ENCODE peak calls at places on chromosomes 4 and X, in seven cellular contexts. E is lower lobe of right lung, S is tibial artery, Z is brain microvascular endothelial cell, Y is upper lobe of right lung, O is stomach, D is substantia nigra. V is an unnamed sample.

GRCh38 chr4:15676899-15677298 is 4.7 kb upstream of the FAM200B start:
- DNase-seq in Y (no peak), E (no peak), O (no peak), S (no peak), D (no peak), Z (no peak), V (no peak)

GRCh38 chr4:108586778-108587177 is 33.6 kb upstream of the RPL34 start:
- DNase-seq in S (no peak), E (no peak), D (no peak), Y (no peak), Z (no peak), O (no peak), V (no peak)

GRCh38 chr4:155248002-155248896 is 39.8 kb downstream of the NPY2R start:
- DNase-seq in Y (no peak), D (no peak), Z (no peak), E (no peak), O (no peak), S (no peak), V (no peak)

GRCh38 chr4:82529322-82529721 is 32.5 kb downstream of the TMEM150C start:
- DNase-seq in O (no peak), E (no peak), Z (no peak), D (no peak), S (no peak), Y (no peak), V (no peak)

GRCh38 chr4:32429151-32429550 is 1709.0 kb downstream of the PCDH7 start:
- DNase-seq in O (no peak), S (no peak), Z (no peak), Y (no peak), E (no peak), D (no peak), V (no peak)

GRCh38 chrX:11908371-11908770 is 150.3 kb downstream of the MSL3 start:
- DNase-seq in S (no peak), O (no peak), Y (no peak), Z (peak; percentile 9), D (no peak), E (no peak), V (no peak)

GRCh38 chr4:165927366-165927765 is 54.3 kb downstream of the TLL1 start:
- DNase-seq in Y (no peak), O (no peak), S (no peak), D (no peak), Z (no peak), E (no peak), V (no peak)

GRCh38 chrX:22666441-22666840 is 333.3 kb upstream of the DDX53 start:
- DNase-seq in Z (peak; percentile 25), E (no peak), Y (no peak), O (no peak), D (peak; percentile 9), S (no peak), V (no peak)

GRCh38 chr4:158766419-158767044 is 2.3 kb upstream of the FNIP2 start:
- DNase-seq in E (no peak), O (no peak), Y (no peak), S (no peak), D (no peak), Z (no peak), V (no peak)

GRCh38 chr4:2827071-2827873 is 16.4 kb upstream of the ADD1 start:
- DNase-seq in S (no peak), E (peak; percentile 31), O (no peak), D (no peak), Y (no peak), Z (no peak), V (peak; percentile 73)

DNA sequence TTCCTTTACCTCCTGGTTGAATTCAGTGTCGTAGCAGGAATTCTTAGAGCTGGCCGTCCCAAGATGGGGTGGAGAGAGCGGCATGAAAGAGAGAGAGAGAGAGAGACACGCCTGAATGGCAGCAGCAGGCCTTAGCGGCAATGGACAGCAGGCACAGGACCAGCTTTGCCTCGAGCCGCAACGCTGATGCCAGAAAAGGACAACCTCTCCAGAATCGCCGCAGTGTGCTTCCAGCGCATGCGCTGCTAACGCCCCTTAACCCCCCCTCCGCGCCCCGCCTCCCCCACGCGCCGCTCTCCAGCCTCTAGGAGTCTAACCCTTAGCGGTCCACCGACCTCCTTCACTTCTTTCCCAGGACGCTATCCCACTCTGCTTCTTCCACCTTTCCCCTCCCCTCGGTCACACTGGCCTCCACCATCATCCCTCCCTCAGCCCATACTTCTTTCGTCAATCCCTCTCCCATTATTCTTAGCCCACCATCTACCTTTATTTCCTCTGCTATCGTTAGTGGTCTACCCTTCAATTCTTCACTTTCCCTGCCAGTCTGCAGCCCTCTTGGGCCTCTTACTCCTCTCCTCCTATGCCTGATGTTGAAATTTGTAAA is 10.5 kb upstream of the ZCCHC13 start:
- DNase-seq in D (peak; percentile 80), O (peak; percentile 75), Z (peak; percentile 53), S (peak; percentile 61), Y (peak; percentile 87), E (peak; percentile 77), V (peak; percentile 92)
- H3K27ac ChIP-seq in D (peak overlapping the region; percentile 85), O (peak overlapping the region; percentile 91), Z (no peak overlapping the region), S (peak overlapping the region; percentile 88), Y (peak overlapping the region; percentile 92), E (peak overlapping the region; percentile 87), V (no peak overlapping the region)

GRCh38 chr4:132124624-132124974 is 1024.5 kb upstream of the PCDH10 start:
- DNase-seq in O (no peak), Z (no peak), S (no peak), E (no peak), D (no peak), Y (no peak), V (no peak)
- H3K27ac ChIP-seq in O (no peak overlapping the region), Z (no peak overlapping the region), S (no peak overlapping the region), E (no peak overlapping the region), D (no peak overlapping the region), Y (no peak overlapping the region), V (no peak overlapping the region)

GRCh38 chr4:30720021-30720655 is at the start of gene PCDH7:
- DNase-seq in Y (no peak), D (peak; percentile 27), Z (peak; percentile 28), E (no peak), S (peak; percentile 28), O (peak; percentile 37), V (no peak)
- H3K27ac ChIP-seq in Y (peak within 1 kb of the TSS; percentile 17), D (peak within 1 kb of the TSS; percentile 28), Z (no peak within 1 kb of the TSS), E (no peak within 1 kb of the TSS), S (peak within 1 kb of the TSS; percentile 81), O (peak within 1 kb of the TSS; percentile 85), V (peak within 1 kb of the TSS; percentile 65)

GRCh38 chrX:133959972-133960371 is 25.4 kb downstream of the GPC3 start:
- DNase-seq in S (no peak), Z (no peak), D (no peak), Y (no peak), E (no peak), O (no peak), V (no peak)
- H3K27ac ChIP-seq in S (no peak overlapping the region), Z (no peak overlapping the region), D (no peak overlapping the region), Y (no peak overlapping the region), E (no peak overlapping the region), O (no peak overlapping the region), V (no peak overlapping the region)

DNA sequence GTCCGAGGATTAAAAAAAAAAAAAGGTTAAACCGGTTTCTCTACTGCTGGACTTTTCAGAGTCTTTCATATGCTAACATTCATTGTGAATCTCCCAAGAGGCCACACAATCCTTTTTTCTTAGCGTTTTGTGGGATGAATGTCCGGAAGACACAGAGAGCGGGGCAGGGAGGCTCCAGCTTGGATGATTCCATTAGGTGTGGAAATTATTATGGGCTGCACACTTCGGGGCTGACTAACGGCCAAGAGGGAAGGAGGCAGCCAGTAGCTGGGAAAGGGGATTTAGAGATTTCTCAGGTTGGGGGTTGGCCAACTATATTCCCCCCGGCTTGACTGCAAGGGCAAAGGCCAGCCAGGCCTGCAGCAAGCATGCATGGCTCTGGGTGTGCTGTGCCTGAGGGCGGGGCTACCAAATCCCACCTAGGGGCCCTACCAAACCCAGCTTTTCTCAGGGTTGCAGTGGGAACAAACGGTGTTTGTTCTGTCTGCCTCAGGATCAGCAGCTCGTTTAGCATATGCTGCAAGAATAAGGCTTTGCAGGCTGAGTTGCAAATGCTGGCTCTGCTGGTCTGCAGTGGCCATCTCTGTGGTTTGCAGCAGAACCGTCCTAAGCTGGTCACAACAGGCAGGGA is 28.6 kb downstream of the NYX start:
- DNase-seq in D (no peak), Y (no peak), E (no peak), O (no peak), Z (no peak), S (no peak), V (no peak)
- H3K27ac ChIP-seq in D (no peak overlapping the region), Y (no peak overlapping the region), E (no peak overlapping the region), O (no peak overlapping the region), Z (no peak overlapping the region), S (no peak overlapping the region), V (no peak overlapping the region)

GRCh38 chr4:149711588-149711987 is 104.1 kb downstream of the IQCM start:
- DNase-seq in O (no peak), S (no peak), E (no peak), Z (no peak), D (no peak), Y (no peak), V (no peak)
- H3K27ac ChIP-seq in O (no peak overlapping the region), S (no peak overlapping the region), E (no peak overlapping the region), Z (no peak overlapping the region), D (no peak overlapping the region), Y (no peak overlapping the region), V (no peak overlapping the region)

GRCh38 chr4:176422511-176422910 is 102.7 kb downstream of the SPCS3 start:
- DNase-seq in Z (no peak), E (no peak), S (no peak), Y (no peak), D (no peak), O (no peak), V (no peak)
- H3K27ac ChIP-seq in Z (no peak overlapping the region), E (no peak overlapping the region), S (no peak overlapping the region), Y (no peak overlapping the region), D (no peak overlapping the region), O (no peak overlapping the region), V (no peak overlapping the region)